ENCODE peak calls at places on chromosomes 4 and X, in ten cellular contexts. One of them, this sample, is unnamed.

GRCh38 chr4:167730769-167731168 is 361.6 kb upstream of the ANXA10 start:
- DNase-seq in GM06990: no peak
- DNase-seq in GM12878: no peak
- DNase-seq in GM13977: no peak
- DNase-seq in heart right ventricle: no peak
- DNase-seq in hepatocyte: no peak
- DNase-seq in BE2C: no peak
- DNase-seq in RWPE1: no peak
- DNase-seq in CD4-positive, alpha-beta T cell: no peak
- DNase-seq in fibroblast of lung: no peak
- DNase-seq in this sample: no peak

GRCh38 chrX:134144231-134144630 is 92.8 kb upstream of the CCDC160 start:
- DNase-seq in hepatocyte: no peak
- DNase-seq in fibroblast of lung: peak; percentile 26
- DNase-seq in GM12878: no peak
- DNase-seq in heart right ventricle: no peak
- DNase-seq in BE2C: no peak
- DNase-seq in RWPE1: peak; percentile 3
- DNase-seq in CD4-positive, alpha-beta T cell: no peak
- DNase-seq in GM13977: peak; percentile 14
- DNase-seq in GM06990: no peak
- DNase-seq in this sample: peak; percentile 17

GRCh38 chrX:10441464-10441863 is 178.9 kb downstream of the MID1 start:
- DNase-seq in CD4-positive, alpha-beta T cell: no peak
- DNase-seq in heart right ventricle: no peak
- DNase-seq in RWPE1: no peak
- DNase-seq in BE2C: no peak
- DNase-seq in GM13977: no peak
- DNase-seq in fibroblast of lung: no peak
- DNase-seq in hepatocyte: no peak
- DNase-seq in GM06990: no peak
- DNase-seq in GM12878: no peak
- DNase-seq in this sample: no peak

GRCh38 chr4:8599657-8600056 is 7.1 kb downstream of the CPZ start:
- DNase-seq in GM12878: no peak
- DNase-seq in GM06990: no peak
- DNase-seq in fibroblast of lung: peak; percentile 54
- DNase-seq in GM13977: no peak
- DNase-seq in heart right ventricle: no peak
- DNase-seq in hepatocyte: no peak
- DNase-seq in RWPE1: no peak
- DNase-seq in CD4-positive, alpha-beta T cell: no peak
- DNase-seq in BE2C: no peak
- DNase-seq in this sample: no peak

GRCh38 chr4:139556735-139557505 is 901 bp upstream of the SETD7 start:
- DNase-seq in GM12878: no peak
- DNase-seq in RWPE1: peak; percentile 37
- DNase-seq in GM13977: peak; percentile 36
- DNase-seq in GM06990: peak; percentile 47
- DNase-seq in heart right ventricle: peak; percentile 59
- DNase-seq in BE2C: peak; percentile 60
- DNase-seq in fibroblast of lung: no peak
- DNase-seq in hepatocyte: peak; percentile 67
- DNase-seq in CD4-positive, alpha-beta T cell: peak; percentile 57
- DNase-seq in this sample: peak; percentile 43

GRCh38 chrX:69126642-69127041 is 38.6 kb downstream of the PJA1 start:
- DNase-seq in GM06990: no peak
- DNase-seq in fibroblast of lung: no peak
- DNase-seq in BE2C: no peak
- DNase-seq in RWPE1: no peak
- DNase-seq in CD4-positive, alpha-beta T cell: no peak
- DNase-seq in hepatocyte: no peak
- DNase-seq in GM12878: no peak
- DNase-seq in heart right ventricle: no peak
- DNase-seq in GM13977: no peak
- DNase-seq in this sample: no peak

GRCh38 chrX:53795583-53795982 is 109.1 kb upstream of the HUWE1 start:
- DNase-seq in CD4-positive, alpha-beta T cell: no peak
- DNase-seq in GM12878: no peak
- DNase-seq in BE2C: no peak
- DNase-seq in fibroblast of lung: peak; percentile 12
- DNase-seq in heart right ventricle: no peak
- DNase-seq in GM13977: no peak
- DNase-seq in GM06990: no peak
- DNase-seq in RWPE1: no peak
- DNase-seq in hepatocyte: no peak
- DNase-seq in this sample: no peak

GRCh38 chr4:87977521-87978278 is 2.2 kb downstream of the SPP1 start:
- DNase-seq in GM13977: no peak
- DNase-seq in fibroblast of lung: no peak
- DNase-seq in hepatocyte: no peak
- DNase-seq in GM12878: no peak
- DNase-seq in BE2C: no peak
- DNase-seq in RWPE1: no peak
- DNase-seq in heart right ventricle: no peak
- DNase-seq in GM06990: no peak
- DNase-seq in CD4-positive, alpha-beta T cell: no peak
- DNase-seq in this sample: no peak

GRCh38 chrX:11665144-11666040 is at the start of gene ARHGAP6:
- DNase-seq in GM13977: peak; percentile 37
- DNase-seq in heart right ventricle: peak; percentile 34
- DNase-seq in GM06990: peak; percentile 37
- DNase-seq in CD4-positive, alpha-beta T cell: no peak
- DNase-seq in hepatocyte: peak; percentile 47
- DNase-seq in BE2C: no peak
- DNase-seq in fibroblast of lung: peak; percentile 77
- DNase-seq in RWPE1: peak; percentile 5
- DNase-seq in GM12878: no peak
- DNase-seq in this sample: peak; percentile 37

GRCh38 chrX:55758033-55758432 is 40.5 kb downstream of the RRAGB start:
- DNase-seq in GM12878: no peak
- DNase-seq in hepatocyte: no peak
- DNase-seq in heart right ventricle: no peak
- DNase-seq in BE2C: no peak
- DNase-seq in GM13977: no peak
- DNase-seq in CD4-positive, alpha-beta T cell: no peak
- DNase-seq in fibroblast of lung: peak; percentile 56
- DNase-seq in GM06990: no peak
- DNase-seq in RWPE1: no peak
- DNase-seq in this sample: no peak

GRCh38 chrX:123976671-123977316 is 15.3 kb downstream of the STAG2 start:
- DNase-seq in fibroblast of lung: peak; percentile 68
- DNase-seq in CD4-positive, alpha-beta T cell: no peak
- DNase-seq in hepatocyte: peak; percentile 5
- DNase-seq in GM13977: no peak
- DNase-seq in RWPE1: peak; percentile 20
- DNase-seq in BE2C: no peak
- DNase-seq in GM06990: no peak
- DNase-seq in heart right ventricle: no peak
- DNase-seq in GM12878: no peak
- DNase-seq in this sample: no peak
- TF ChIP-seq CTCF in fibroblast of lung: peak; percentile 11
- TF ChIP-seq CTCF in CD4-positive, alpha-beta T cell: no peak
- TF ChIP-seq CTCF in hepatocyte: peak; percentile 28
- TF ChIP-seq CTCF in GM13977: no peak
- TF ChIP-seq CTCF in RWPE1: peak; percentile 11
- TF ChIP-seq CTCF in BE2C: peak; percentile 30
- TF ChIP-seq CTCF in GM06990: no peak
- TF ChIP-seq CTCF in heart right ventricle: no peak
- TF ChIP-seq CTCF in GM12878: peak; percentile 27
- TF ChIP-seq CTCF in this sample: no peak

GRCh38 chr4:119493419-119493818 is 135.2 kb downstream of the PDE5A start:
- DNase-seq in GM06990: no peak
- DNase-seq in BE2C: no peak
- DNase-seq in CD4-positive, alpha-beta T cell: no peak
- DNase-seq in fibroblast of lung: no peak
- DNase-seq in hepatocyte: no peak
- DNase-seq in heart right ventricle: no peak
- DNase-seq in GM12878: no peak
- DNase-seq in RWPE1: no peak
- DNase-seq in GM13977: no peak
- DNase-seq in this sample: no peak

GRCh38 chr4:119489305-119489704 is 139.3 kb downstream of the PDE5A start:
- DNase-seq in GM06990: no peak
- DNase-seq in GM12878: no peak
- DNase-seq in heart right ventricle: no peak
- DNase-seq in RWPE1: no peak
- DNase-seq in BE2C: no peak
- DNase-seq in hepatocyte: no peak
- DNase-seq in fibroblast of lung: no peak
- DNase-seq in CD4-positive, alpha-beta T cell: no peak
- DNase-seq in GM13977: no peak
- DNase-seq in this sample: no peak

GRCh38 chr4:119490335-119490734 is 138.3 kb downstream of the PDE5A start:
- DNase-seq in GM06990: no peak
- DNase-seq in heart right ventricle: no peak
- DNase-seq in GM12878: no peak
- DNase-seq in CD4-positive, alpha-beta T cell: no peak
- DNase-seq in BE2C: no peak
- DNase-seq in hepatocyte: peak; percentile 15
- DNase-seq in GM13977: no peak
- DNase-seq in RWPE1: no peak
- DNase-seq in fibroblast of lung: peak; percentile 66
- DNase-seq in this sample: no peak
- TF ChIP-seq CTCF in GM06990: peak; percentile 30
- TF ChIP-seq CTCF in heart right ventricle: no peak
- TF ChIP-seq CTCF in GM12878: peak; percentile 31
- TF ChIP-seq CTCF in CD4-positive, alpha-beta T cell: no peak
- TF ChIP-seq CTCF in BE2C: peak; percentile 35
- TF ChIP-seq CTCF in hepatocyte: peak; percentile 34
- TF ChIP-seq CTCF in GM13977: peak; percentile 44
- TF ChIP-seq CTCF in RWPE1: no peak
- TF ChIP-seq CTCF in fibroblast of lung: peak; percentile 45
- TF ChIP-seq CTCF in this sample: no peak

GRCh38 chr4:166594326-166594946 is 639.9 kb downstream of the SPOCK3 start:
- DNase-seq in BE2C: peak; percentile 62
- DNase-seq in CD4-positive, alpha-beta T cell: no peak
- DNase-seq in fibroblast of lung: peak; percentile 16
- DNase-seq in GM12878: peak; percentile 13
- DNase-seq in hepatocyte: peak; percentile 74
- DNase-seq in GM06990: no peak
- DNase-seq in heart right ventricle: peak; percentile 32
- DNase-seq in RWPE1: peak; percentile 62
- DNase-seq in GM13977: peak; percentile 23
- DNase-seq in this sample: peak; percentile 8
- TF ChIP-seq CTCF in BE2C: peak; percentile 92
- TF ChIP-seq CTCF in CD4-positive, alpha-beta T cell: no peak
- TF ChIP-seq CTCF in fibroblast of lung: peak; percentile 40
- TF ChIP-seq CTCF in GM12878: peak; percentile 73
- TF ChIP-seq CTCF in hepatocyte: peak; percentile 80
- TF ChIP-seq CTCF in GM06990: peak; percentile 79
- TF ChIP-seq CTCF in heart right ventricle: peak; percentile 24
- TF ChIP-seq CTCF in RWPE1: peak; percentile 48
- TF ChIP-seq CTCF in GM13977: peak; percentile 62
- TF ChIP-seq CTCF in this sample: peak; percentile 9

GRCh38 chr4:15654556-15655222 is 468 bp downstream of the FBXL5 start:
- DNase-seq in GM06990: no peak
- DNase-seq in hepatocyte: peak; percentile 74
- DNase-seq in RWPE1: peak; percentile 31
- DNase-seq in CD4-positive, alpha-beta T cell: peak; percentile 25
- DNase-seq in fibroblast of lung: peak; percentile 33
- DNase-seq in BE2C: peak; percentile 50
- DNase-seq in GM12878: no peak
- DNase-seq in GM13977: no peak
- DNase-seq in heart right ventricle: peak; percentile 55
- DNase-seq in this sample: no peak
- TF ChIP-seq CTCF in GM06990: no peak
- TF ChIP-seq CTCF in hepatocyte: no peak
- TF ChIP-seq CTCF in RWPE1: no peak
- TF ChIP-seq CTCF in CD4-positive, alpha-beta T cell: no peak
- TF ChIP-seq CTCF in fibroblast of lung: no peak
- TF ChIP-seq CTCF in BE2C: no peak
- TF ChIP-seq CTCF in GM12878: no peak
- TF ChIP-seq CTCF in GM13977: no peak
- TF ChIP-seq CTCF in heart right ventricle: no peak
- TF ChIP-seq CTCF in this sample: no peak